ENCODE peak calls at places on chromosomes 6 and 20, in nine cellular contexts. I is heart left ventricle, A is endothelial cell, T is glutamatergic neuron, V is nephron progenitor cell, S is WERI-Rb-1, O is transverse colon, Q is astrocyte of the spinal cord, W is lung. B is an unnamed sample.

GRCh38 chr20:32702706-32703425 is 29.1 kb upstream of the C20orf203 start:
- DNase-seq in I (no peak), A (no peak), T (no peak), V (no peak), S (no peak), O (no peak), Q (no peak), W (no peak), B (no peak)

GRCh38 chr6:53815381-53816119 is 20.7 kb downstream of the LRRC1 start:
- DNase-seq in I (no peak), A (no peak), T (no peak), V (no peak), S (no peak), O (no peak), Q (no peak), W (no peak), B (no peak)

GRCh38 chr6:24859608-24860007 is 60.9 kb upstream of the ARMH2 start:
- DNase-seq in I (no peak), A (no peak), T (no peak), V (no peak), S (no peak), O (no peak), Q (no peak), W (no peak), B (no peak)

GRCh38 chr6:47457370-47457769 is 20.2 kb upstream of the CD2AP start:
- DNase-seq in I (no peak), A (no peak), T (no peak), V (no peak), S (no peak), O (no peak), Q (no peak), W (no peak), B (no peak)

GRCh38 chr6:139927236-139927635 is 552.8 kb upstream of the CITED2 start:
- DNase-seq in I (no peak), A (no peak), T (no peak), V (no peak), S (no peak), O (no peak), Q (peak; percentile 94), W (no peak), B (no peak)

GRCh38 chr20:52410182-52410647 is 218.6 kb upstream of the ZFP64 start:
- DNase-seq in I (no peak), A (no peak), T (no peak), V (no peak), S (no peak), O (no peak), Q (no peak), W (no peak), B (no peak)

GRCh38 chr6:1786455-1787108 is 176.9 kb downstream of the FOXC1 start:
- DNase-seq in I (no peak), A (no peak), T (no peak), V (no peak), S (no peak), O (no peak), Q (no peak), W (no peak), B (no peak)

GRCh38 chr6:122789078-122789861 is at the start of gene SMPDL3A:
- DNase-seq in I (peak; percentile 85), A (peak; percentile 91), T (peak; percentile 89), V (peak; percentile 84), S (peak; percentile 83), O (peak; percentile 83), Q (peak; percentile 90), W (peak; percentile 61), B (peak; percentile 80)

GRCh38 chr6:165659945-165660862 is 2.8 kb downstream of the PDE10A start:
- DNase-seq in I (no peak), A (peak; percentile 38), T (peak; percentile 56), V (peak; percentile 54), S (no peak), O (no peak), Q (no peak), W (no peak), B (peak; percentile 24)

GRCh38 chr6:32819729-32820128 is 2.9 kb upstream of the HLA-DOB start:
- DNase-seq in I (no peak), A (no peak), T (no peak), V (no peak), S (no peak), O (no peak), Q (peak; percentile 55), W (no peak), B (no peak)

GRCh38 chr20:61684583-61685235 is 381.0 kb downstream of the TAF4 start:
- DNase-seq in I (no peak), A (no peak), T (no peak), V (no peak), S (no peak), O (no peak), Q (no peak), W (no peak), B (no peak)

GRCh38 chr6:14726816-14727493 is 518.9 kb upstream of the JARID2 start:
- DNase-seq in I (no peak), A (no peak), T (no peak), V (no peak), S (no peak), O (no peak), Q (no peak), W (no peak), B (no peak)

GRCh38 chr6:43170452-43171283 is at the start of gene SRF:
- DNase-seq in I (peak; percentile 99), A (peak; percentile 99), T (peak; percentile 99), V (peak; percentile 99), S (peak; percentile 100), O (peak; percentile 100), Q (peak; percentile 100), W (peak; percentile 100), B (peak; percentile 100)

GRCh38 chr6:30171677-30172471 is 8.5 kb downstream of the TRIM15 start:
- DNase-seq in I (no peak), A (peak; percentile 41), T (peak; percentile 71), V (peak; percentile 71), S (peak; percentile 42), O (no peak), Q (peak; percentile 23), W (no peak), B (no peak)

GRCh38 chr6:125793863-125794262 is 3.1 kb downstream of the NCOA7 start:
- DNase-seq in I (no peak), A (no peak), T (no peak), V (no peak), S (no peak), O (no peak), Q (no peak), W (no peak), B (no peak)

GRCh38 chr6:134577998-134578397 is 260.1 kb upstream of the SGK1 start:
- DNase-seq in I (no peak), A (no peak), T (no peak), V (no peak), S (no peak), O (no peak), Q (peak; percentile 28), W (no peak), B (no peak)
- TF ChIP-seq CTCF in I (no peak), A (no peak), T (peak; percentile 18), V (no peak), S (no peak), O (no peak), Q (peak; percentile 12), W (no peak), B (no peak)

DNA sequence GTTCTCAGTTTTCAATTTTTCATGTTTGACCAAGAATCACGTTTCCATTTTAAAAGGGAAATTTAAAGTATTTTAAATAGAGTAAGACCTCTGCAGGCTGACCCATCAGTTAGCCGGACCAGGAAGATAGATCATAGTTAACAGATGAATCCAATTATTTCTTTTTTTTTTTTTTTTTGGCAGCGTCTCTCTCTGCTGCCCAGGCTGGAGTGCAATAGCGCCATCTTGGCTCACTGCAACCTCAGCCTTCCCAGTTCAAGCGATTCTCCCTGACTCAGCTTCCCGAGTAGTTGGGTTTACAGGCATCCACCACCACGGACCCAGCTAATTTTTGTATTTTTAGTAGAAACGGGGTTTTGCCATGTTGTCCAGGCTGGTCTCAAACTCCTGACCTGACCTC is 256.7 kb upstream of the CNR1 start:
- DNase-seq in I (no peak), A (no peak), T (no peak), V (no peak), S (no peak), O (no peak), Q (no peak), W (no peak), B (no peak)
- TF ChIP-seq CTCF in I (no peak), A (no peak), T (no peak), V (no peak), S (peak; percentile 27), O (no peak), Q (peak; percentile 18), W (no peak), B (no peak)

DNA sequence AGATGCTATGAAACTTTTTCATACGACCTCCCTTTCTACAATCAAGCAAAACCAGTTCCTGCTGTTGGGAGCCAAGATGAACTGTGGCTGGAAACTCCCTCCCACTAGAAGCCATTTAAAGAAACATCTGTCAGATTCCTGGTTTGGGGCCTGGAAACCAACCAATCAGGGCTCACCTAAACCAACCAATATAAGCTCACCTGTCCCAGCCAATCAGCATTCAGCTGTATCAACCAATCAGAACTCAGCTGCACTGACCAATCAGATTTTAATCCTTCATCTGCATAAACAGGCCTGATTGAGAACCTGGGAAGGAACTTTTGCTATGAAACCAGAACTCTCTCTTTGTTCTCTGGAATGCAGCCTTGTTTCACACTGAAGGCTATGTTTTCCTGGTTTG is 42.4 kb downstream of the SNX14 start:
- DNase-seq in I (no peak), A (no peak), T (no peak), V (no peak), S (no peak), O (no peak), Q (no peak), W (no peak), B (no peak)
- TF ChIP-seq CTCF in I (no peak), A (no peak), T (no peak), V (no peak), S (no peak), O (no peak), Q (no peak), W (no peak), B (no peak)

GRCh38 chr6:73796881-73797280 is 100.9 kb downstream of the CD109 start:
- DNase-seq in I (no peak), A (no peak), T (no peak), V (no peak), S (no peak), O (no peak), Q (no peak), W (no peak), B (no peak)

GRCh38 chr6:73801652-73802268 is 105.8 kb downstream of the CD109 start:
- DNase-seq in I (no peak), A (no peak), T (no peak), V (no peak), S (no peak), O (no peak), Q (no peak), W (no peak), B (no peak)

GRCh38 chr6:73800997-73801396 is 105.0 kb downstream of the CD109 start:
- DNase-seq in I (no peak), A (no peak), T (no peak), V (no peak), S (no peak), O (no peak), Q (no peak), W (no peak), B (no peak)

GRCh38 chr6:73797861-73798260 is 101.9 kb downstream of the CD109 start:
- DNase-seq in I (no peak), A (no peak), T (no peak), V (no peak), S (no peak), O (no peak), Q (no peak), W (no peak), B (no peak)

DNA sequence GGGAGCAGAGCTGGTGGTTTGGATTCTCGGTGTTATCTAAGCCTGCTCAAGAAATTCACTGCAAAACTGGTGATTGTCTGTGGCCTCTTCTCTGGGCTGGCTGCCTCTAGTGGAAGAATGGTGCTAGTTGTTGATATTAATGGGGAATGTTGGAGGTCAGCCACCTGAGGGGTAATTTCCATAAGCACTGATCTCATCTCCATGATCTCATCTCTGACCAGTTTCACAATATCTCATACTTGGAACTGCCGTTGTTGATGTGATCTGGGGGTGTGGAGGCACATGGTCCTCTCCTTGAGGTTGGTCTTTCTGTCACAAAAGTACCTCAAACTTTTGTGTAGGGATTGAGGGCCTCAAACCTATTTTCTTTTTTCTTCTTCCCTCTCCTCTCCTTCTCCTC is 102.6 kb downstream of the CD109 start:
- DNase-seq in I (no peak), A (no peak), T (no peak), V (no peak), S (no peak), O (peak; percentile 14), Q (peak; percentile 92), W (no peak), B (no peak)
- TF ChIP-seq CTCF in I (peak; percentile 27), A (no peak), T (no peak), V (no peak), S (no peak), O (no peak), Q (peak; percentile 51), W (no peak), B (no peak)